ENCODE peak calls at places on chromosomes 7 and 10, in seven cellular contexts. One of them, this sample, is unnamed.

GRCh38 chr10:1044146-1044545 is 4.8 kb downstream of the IDI1 start:
- DNase-seq in psoas muscle: no peak
- DNase-seq in IMR-90: no peak
- DNase-seq in endothelial cell of umbilical vein: no peak
- DNase-seq in SK-N-SH: no peak
- DNase-seq in fibroblast of pulmonary artery: no peak
- DNase-seq in OCI-LY7: no peak
- DNase-seq in this sample: no peak

GRCh38 chr10:91049961-91050360 is 129.1 kb upstream of the ANKRD1 start:
- DNase-seq in fibroblast of pulmonary artery: no peak
- DNase-seq in OCI-LY7: no peak
- DNase-seq in SK-N-SH: no peak
- DNase-seq in IMR-90: no peak
- DNase-seq in endothelial cell of umbilical vein: peak; percentile 30
- DNase-seq in psoas muscle: no peak
- DNase-seq in this sample: no peak

GRCh38 chr10:48238826-48239520 is 35.5 kb downstream of the FRMPD2 start:
- DNase-seq in IMR-90: no peak
- DNase-seq in endothelial cell of umbilical vein: no peak
- DNase-seq in SK-N-SH: no peak
- DNase-seq in OCI-LY7: no peak
- DNase-seq in psoas muscle: no peak
- DNase-seq in fibroblast of pulmonary artery: no peak
- DNase-seq in this sample: no peak

GRCh38 chr7:34385385-34385784 is 272.6 kb upstream of the NPSR1 start:
- DNase-seq in endothelial cell of umbilical vein: no peak
- DNase-seq in IMR-90: no peak
- DNase-seq in fibroblast of pulmonary artery: no peak
- DNase-seq in OCI-LY7: no peak
- DNase-seq in SK-N-SH: no peak
- DNase-seq in psoas muscle: no peak
- DNase-seq in this sample: no peak

GRCh38 chr7:38451840-38452239 is 178.4 kb upstream of the TARP start:
- DNase-seq in OCI-LY7: no peak
- DNase-seq in IMR-90: peak; percentile 62
- DNase-seq in SK-N-SH: peak; percentile 36
- DNase-seq in psoas muscle: no peak
- DNase-seq in fibroblast of pulmonary artery: peak; percentile 58
- DNase-seq in endothelial cell of umbilical vein: peak; percentile 54
- DNase-seq in this sample: peak; percentile 43

GRCh38 chr10:10126231-10126630 is 891.4 kb upstream of the CELF2 start:
- DNase-seq in IMR-90: no peak
- DNase-seq in psoas muscle: no peak
- DNase-seq in fibroblast of pulmonary artery: peak; percentile 4
- DNase-seq in OCI-LY7: no peak
- DNase-seq in endothelial cell of umbilical vein: no peak
- DNase-seq in SK-N-SH: no peak
- DNase-seq in this sample: peak; percentile 18

GRCh38 chr7:114977277-114977676 is 55.4 kb downstream of the MDFIC start:
- DNase-seq in endothelial cell of umbilical vein: no peak
- DNase-seq in IMR-90: no peak
- DNase-seq in OCI-LY7: no peak
- DNase-seq in fibroblast of pulmonary artery: no peak
- DNase-seq in psoas muscle: no peak
- DNase-seq in SK-N-SH: no peak
- DNase-seq in this sample: no peak

GRCh38 chr10:11874568-11875182 is 51.5 kb downstream of the PROSER2 start:
- DNase-seq in OCI-LY7: no peak
- DNase-seq in fibroblast of pulmonary artery: peak; percentile 81
- DNase-seq in IMR-90: peak; percentile 12
- DNase-seq in psoas muscle: no peak
- DNase-seq in SK-N-SH: peak; percentile 77
- DNase-seq in endothelial cell of umbilical vein: peak; percentile 14
- DNase-seq in this sample: peak; percentile 77

GRCh38 chr10:119642556-119643111 is 8.5 kb upstream of the BAG3 start:
- DNase-seq in endothelial cell of umbilical vein: no peak
- DNase-seq in OCI-LY7: no peak
- DNase-seq in SK-N-SH: no peak
- DNase-seq in IMR-90: no peak
- DNase-seq in fibroblast of pulmonary artery: no peak
- DNase-seq in psoas muscle: no peak
- DNase-seq in this sample: no peak

GRCh38 chr10:124155781-124156401 is 62.5 kb upstream of the CHST15 start:
- DNase-seq in SK-N-SH: no peak
- DNase-seq in fibroblast of pulmonary artery: peak; percentile 64
- DNase-seq in psoas muscle: no peak
- DNase-seq in OCI-LY7: no peak
- DNase-seq in IMR-90: no peak
- DNase-seq in endothelial cell of umbilical vein: peak; percentile 62
- DNase-seq in this sample: no peak

GRCh38 chr10:79378647-79379511 is 31.6 kb downstream of the PPIF start:
- DNase-seq in OCI-LY7: no peak
- DNase-seq in SK-N-SH: no peak
- DNase-seq in IMR-90: no peak
- DNase-seq in fibroblast of pulmonary artery: no peak
- DNase-seq in psoas muscle: no peak
- DNase-seq in endothelial cell of umbilical vein: no peak
- DNase-seq in this sample: no peak

GRCh38 chr10:73906524-73907447 is 4.1 kb upstream of the PLAU start:
- DNase-seq in SK-N-SH: no peak
- DNase-seq in endothelial cell of umbilical vein: peak; percentile 87
- DNase-seq in OCI-LY7: no peak
- DNase-seq in psoas muscle: peak; percentile 81
- DNase-seq in fibroblast of pulmonary artery: peak; percentile 99
- DNase-seq in IMR-90: peak; percentile 100
- DNase-seq in this sample: peak; percentile 88

GRCh38 chr7:140601566-140602174 is 38.9 kb downstream of the DENND2A start:
- DNase-seq in IMR-90: no peak
- DNase-seq in OCI-LY7: no peak
- DNase-seq in psoas muscle: no peak
- DNase-seq in SK-N-SH: no peak
- DNase-seq in fibroblast of pulmonary artery: no peak
- DNase-seq in endothelial cell of umbilical vein: no peak
- DNase-seq in this sample: no peak

GRCh38 chr7:26958834-26959233 is 94.4 kb upstream of the SKAP2 start:
- DNase-seq in fibroblast of pulmonary artery: peak; percentile 35
- DNase-seq in IMR-90: peak; percentile 94
- DNase-seq in psoas muscle: no peak
- DNase-seq in OCI-LY7: no peak
- DNase-seq in SK-N-SH: no peak
- DNase-seq in endothelial cell of umbilical vein: peak; percentile 79
- DNase-seq in this sample: peak; percentile 85

GRCh38 chr7:111009641-111010040 is 81.3 kb upstream of the LRRN3 start:
- DNase-seq in fibroblast of pulmonary artery: no peak
- DNase-seq in IMR-90: no peak
- DNase-seq in OCI-LY7: no peak
- DNase-seq in endothelial cell of umbilical vein: no peak
- DNase-seq in psoas muscle: no peak
- DNase-seq in SK-N-SH: no peak
- DNase-seq in this sample: no peak

GRCh38 chr10:79221110-79222051 is 125.9 kb upstream of the PPIF start:
- DNase-seq in OCI-LY7: no peak
- DNase-seq in fibroblast of pulmonary artery: peak; percentile 94
- DNase-seq in IMR-90: peak; percentile 95
- DNase-seq in SK-N-SH: peak; percentile 84
- DNase-seq in endothelial cell of umbilical vein: peak; percentile 66
- DNase-seq in psoas muscle: peak; percentile 79
- DNase-seq in this sample: no peak

GRCh38 chr10:96493254-96493653 is 20.5 kb downstream of the TLL2 start:
- DNase-seq in endothelial cell of umbilical vein: no peak
- DNase-seq in SK-N-SH: no peak
- DNase-seq in IMR-90: no peak
- DNase-seq in OCI-LY7: no peak
- DNase-seq in fibroblast of pulmonary artery: no peak
- DNase-seq in psoas muscle: no peak
- DNase-seq in this sample: no peak

GRCh38 chr7:57305192-57305748 is 144.7 kb upstream of the ZNF716 start:
- DNase-seq in OCI-LY7: peak; percentile 1
- DNase-seq in fibroblast of pulmonary artery: no peak
- DNase-seq in endothelial cell of umbilical vein: no peak
- DNase-seq in IMR-90: no peak
- DNase-seq in SK-N-SH: peak; percentile 22
- DNase-seq in psoas muscle: no peak
- DNase-seq in this sample: no peak
- TF ChIP-seq CTCF in OCI-LY7: peak; percentile 71
- TF ChIP-seq CTCF in fibroblast of pulmonary artery: no peak
- TF ChIP-seq CTCF in endothelial cell of umbilical vein: no peak
- TF ChIP-seq CTCF in IMR-90: no peak
- TF ChIP-seq CTCF in SK-N-SH: peak; percentile 47
- TF ChIP-seq CTCF in psoas muscle: peak; percentile 35
- TF ChIP-seq CTCF in this sample: no peak

DNA sequence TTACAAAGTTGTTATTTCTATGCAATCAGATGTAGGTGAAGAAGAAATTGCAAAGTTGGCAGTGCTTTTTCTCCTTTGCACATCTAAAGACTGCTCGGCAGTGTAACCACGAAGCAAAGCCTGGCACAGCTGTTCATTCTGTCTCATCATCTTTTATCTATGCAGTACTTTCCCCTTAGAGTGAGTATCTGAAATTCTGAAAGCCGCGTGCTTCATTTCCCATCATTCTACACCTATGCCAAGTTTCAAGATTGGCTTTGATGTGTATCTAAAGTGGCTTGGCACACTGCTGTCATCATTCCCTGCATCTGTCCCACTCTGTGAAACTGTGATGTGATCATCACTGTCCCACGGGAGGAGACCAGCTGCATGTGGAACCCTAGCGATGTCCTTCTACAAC is 15.2 kb downstream of the SOSTDC1 start:
- DNase-seq in psoas muscle: no peak
- DNase-seq in IMR-90: no peak
- DNase-seq in OCI-LY7: no peak
- DNase-seq in endothelial cell of umbilical vein: no peak
- DNase-seq in fibroblast of pulmonary artery: no peak
- DNase-seq in SK-N-SH: no peak
- DNase-seq in this sample: no peak
- TF ChIP-seq CTCF in psoas muscle: no peak
- TF ChIP-seq CTCF in IMR-90: no peak
- TF ChIP-seq CTCF in OCI-LY7: no peak
- TF ChIP-seq CTCF in endothelial cell of umbilical vein: no peak
- TF ChIP-seq CTCF in fibroblast of pulmonary artery: no peak
- TF ChIP-seq CTCF in SK-N-SH: no peak
- TF ChIP-seq CTCF in this sample: no peak

GRCh38 chr10:77080361-77081027 is 557.1 kb downstream of the KCNMA1 start:
- DNase-seq in OCI-LY7: no peak
- DNase-seq in fibroblast of pulmonary artery: no peak
- DNase-seq in SK-N-SH: no peak
- DNase-seq in endothelial cell of umbilical vein: no peak
- DNase-seq in IMR-90: no peak
- DNase-seq in psoas muscle: no peak
- DNase-seq in this sample: no peak

GRCh38 chr10:77081411-77082010 is 556.1 kb downstream of the KCNMA1 start:
- DNase-seq in endothelial cell of umbilical vein: no peak
- DNase-seq in OCI-LY7: no peak
- DNase-seq in IMR-90: no peak
- DNase-seq in SK-N-SH: no peak
- DNase-seq in fibroblast of pulmonary artery: no peak
- DNase-seq in psoas muscle: no peak
- DNase-seq in this sample: no peak

GRCh38 chr10:77085344-77085743 is 552.3 kb downstream of the KCNMA1 start:
- DNase-seq in OCI-LY7: no peak
- DNase-seq in fibroblast of pulmonary artery: no peak
- DNase-seq in IMR-90: no peak
- DNase-seq in endothelial cell of umbilical vein: no peak
- DNase-seq in psoas muscle: no peak
- DNase-seq in SK-N-SH: no peak
- DNase-seq in this sample: no peak

GRCh38 chr10:77084431-77085144 is 553.0 kb downstream of the KCNMA1 start:
- DNase-seq in fibroblast of pulmonary artery: peak; percentile 18
- DNase-seq in IMR-90: no peak
- DNase-seq in psoas muscle: peak; percentile 22
- DNase-seq in OCI-LY7: no peak
- DNase-seq in endothelial cell of umbilical vein: no peak
- DNase-seq in SK-N-SH: no peak
- DNase-seq in this sample: no peak

DNA sequence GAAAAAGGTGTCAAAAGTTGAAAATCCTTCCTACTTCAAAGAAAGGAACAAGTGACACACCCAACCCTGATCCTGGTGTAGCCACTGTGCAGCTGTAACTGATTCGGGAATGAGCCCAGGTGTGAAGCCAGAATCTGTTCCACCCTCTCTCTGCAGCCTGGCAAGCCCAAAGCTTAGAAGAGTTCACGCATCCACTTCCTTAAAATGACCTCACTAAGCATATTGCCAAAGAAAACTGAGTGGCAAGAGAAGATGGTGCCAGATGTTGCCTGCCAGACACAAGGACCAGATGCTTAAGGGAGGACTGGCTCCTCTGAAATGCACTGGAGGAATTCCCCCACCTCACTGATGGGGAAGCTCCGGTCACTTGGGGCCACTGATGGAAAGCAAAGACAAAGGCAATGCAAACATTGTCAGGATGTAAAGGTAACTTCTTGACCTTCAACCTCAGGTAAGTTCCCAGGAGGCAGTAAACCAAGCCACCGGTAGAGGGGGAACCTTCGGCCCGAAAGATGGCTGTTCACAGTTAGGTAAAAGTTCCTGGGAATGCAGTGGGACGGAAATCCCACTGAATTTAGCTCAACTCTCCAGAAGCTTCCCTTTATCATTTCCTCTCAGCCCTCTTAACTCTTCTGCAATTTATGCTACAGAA is 554.9 kb downstream of the KCNMA1 start:
- DNase-seq in OCI-LY7: no peak
- DNase-seq in SK-N-SH: no peak
- DNase-seq in psoas muscle: no peak
- DNase-seq in endothelial cell of umbilical vein: no peak
- DNase-seq in IMR-90: peak; percentile 15
- DNase-seq in fibroblast of pulmonary artery: no peak
- DNase-seq in this sample: no peak
- TF ChIP-seq CTCF in OCI-LY7: no peak
- TF ChIP-seq CTCF in SK-N-SH: no peak
- TF ChIP-seq CTCF in psoas muscle: no peak
- TF ChIP-seq CTCF in endothelial cell of umbilical vein: no peak
- TF ChIP-seq CTCF in IMR-90: no peak
- TF ChIP-seq CTCF in fibroblast of pulmonary artery: no peak
- TF ChIP-seq CTCF in this sample: peak; percentile 6

DNA sequence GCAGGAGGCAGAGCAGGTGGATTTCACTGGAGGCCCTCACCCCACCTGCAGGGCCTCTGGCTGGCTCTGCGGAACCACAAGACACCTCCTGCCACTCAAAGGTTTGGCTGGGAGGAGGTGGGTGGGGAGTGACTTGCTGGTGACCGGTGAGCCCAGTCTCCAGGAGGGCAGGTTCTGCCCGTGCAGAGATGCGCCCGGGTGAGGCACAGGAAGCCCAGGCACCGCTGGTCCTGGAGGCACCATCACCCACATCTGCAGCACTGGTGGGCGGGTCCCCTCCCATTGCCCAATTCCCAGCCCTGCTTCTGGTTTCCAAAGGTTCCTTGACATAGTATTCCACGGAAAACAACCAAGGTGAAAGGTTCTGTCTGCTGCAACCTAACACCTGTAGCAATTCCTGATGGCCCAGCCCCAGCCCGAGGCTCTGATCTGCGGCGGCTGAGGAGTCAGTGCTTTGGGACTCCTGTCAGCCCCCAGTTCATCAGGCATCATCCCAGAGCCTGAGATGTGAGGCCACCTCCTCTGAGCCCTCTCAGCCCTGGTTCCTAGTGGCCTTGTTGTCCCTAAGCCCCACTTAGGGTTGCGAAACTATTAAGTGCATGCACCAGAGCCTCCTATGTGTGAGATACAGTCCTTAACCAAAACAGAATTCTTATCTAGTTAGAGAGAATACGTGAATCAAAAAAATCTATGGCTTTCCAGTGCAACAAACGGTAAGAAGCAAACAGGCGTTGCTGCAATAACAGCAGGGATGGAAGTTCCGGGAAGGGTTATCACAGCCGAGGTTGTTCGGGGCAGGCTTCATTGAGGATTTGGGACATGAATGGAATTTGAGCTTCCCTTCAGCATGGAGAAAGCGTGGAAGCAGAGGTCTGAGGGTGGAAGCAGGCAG is 64.6 kb downstream of the CALML3 start:
- DNase-seq in SK-N-SH: no peak
- DNase-seq in fibroblast of pulmonary artery: no peak
- DNase-seq in psoas muscle: no peak
- DNase-seq in OCI-LY7: peak; percentile 66
- DNase-seq in IMR-90: no peak
- DNase-seq in endothelial cell of umbilical vein: peak; percentile 16
- DNase-seq in this sample: peak; percentile 60
- TF ChIP-seq CTCF in SK-N-SH: no peak
- TF ChIP-seq CTCF in fibroblast of pulmonary artery: no peak
- TF ChIP-seq CTCF in psoas muscle: no peak
- TF ChIP-seq CTCF in OCI-LY7: no peak
- TF ChIP-seq CTCF in IMR-90: no peak
- TF ChIP-seq CTCF in endothelial cell of umbilical vein: no peak
- TF ChIP-seq CTCF in this sample: no peak

This sample was measured in MCF 10A.